ENCODE peak calls at places on chromosomes 1 and 21, in seven cellular contexts. R is dorsolateral prefrontal cortex, U is lower lobe of right lung, A is sigmoid colon, M is right lobe of liver, L is epithelial cell of esophagus, H is HFF-Myc. X is an unnamed sample.

GRCh38 chr1:187275346-187275745 is 446.6 kb downstream of the PLA2G4A start:
- DNase-seq in R (no peak), U (no peak), A (no peak), M (no peak), L (peak; percentile 36), H (no peak), X (no peak)

GRCh38 chr1:242189591-242189990 is 190.7 kb upstream of the MAP1LC3C start:
- DNase-seq in R (no peak), U (no peak), A (no peak), M (no peak), L (no peak), H (no peak), X (no peak)

GRCh38 chr1:58401991-58402390 is 144.5 kb downstream of the OMA1 start:
- DNase-seq in R (no peak), U (no peak), A (no peak), M (no peak), L (no peak), H (no peak), X (no peak)

GRCh38 chr1:19123837-19124236 is 86.2 kb downstream of the UBR4 start:
- DNase-seq in R (no peak), U (no peak), A (no peak), M (no peak), L (no peak), H (no peak), X (no peak)

GRCh38 chr21:31252611-31253010 is 91.5 kb downstream of the TIAM1 start:
- DNase-seq in R (no peak), U (no peak), A (no peak), M (no peak), L (no peak), H (no peak), X (no peak)

GRCh38 chr21:44065428-44065827 is 41.8 kb upstream of the PWP2 start:
- DNase-seq in R (no peak), U (no peak), A (no peak), M (no peak), L (peak; percentile 63), H (no peak), X (peak; percentile 74)

GRCh38 chr1:84726593-84727275 is 36.5 kb upstream of the SSX2IP start:
- DNase-seq in R (no peak), U (no peak), A (no peak), M (no peak), L (peak; percentile 19), H (no peak), X (no peak)

GRCh38 chr1:9724706-9725476 is 73.4 kb downstream of the PIK3CD start:
- DNase-seq in R (peak; percentile 38), U (peak; percentile 80), A (peak; percentile 73), M (no peak), L (peak; percentile 70), H (no peak), X (peak; percentile 67)

GRCh38 chr1:94807742-94808491 is 12.2 kb upstream of the SLC44A3 start:
- DNase-seq in R (no peak), U (no peak), A (no peak), M (no peak), L (no peak), H (no peak), X (no peak)

GRCh38 chr1:88061830-88062177 is 622.3 kb upstream of the PKN2 start:
- DNase-seq in R (no peak), U (no peak), A (no peak), M (no peak), L (no peak), H (no peak), X (no peak)
- TF ChIP-seq CTCF in R (peak; percentile 4), U (peak; percentile 3), A (no peak), M (no peak), L (no peak), H (no peak), X (no peak)

DNA sequence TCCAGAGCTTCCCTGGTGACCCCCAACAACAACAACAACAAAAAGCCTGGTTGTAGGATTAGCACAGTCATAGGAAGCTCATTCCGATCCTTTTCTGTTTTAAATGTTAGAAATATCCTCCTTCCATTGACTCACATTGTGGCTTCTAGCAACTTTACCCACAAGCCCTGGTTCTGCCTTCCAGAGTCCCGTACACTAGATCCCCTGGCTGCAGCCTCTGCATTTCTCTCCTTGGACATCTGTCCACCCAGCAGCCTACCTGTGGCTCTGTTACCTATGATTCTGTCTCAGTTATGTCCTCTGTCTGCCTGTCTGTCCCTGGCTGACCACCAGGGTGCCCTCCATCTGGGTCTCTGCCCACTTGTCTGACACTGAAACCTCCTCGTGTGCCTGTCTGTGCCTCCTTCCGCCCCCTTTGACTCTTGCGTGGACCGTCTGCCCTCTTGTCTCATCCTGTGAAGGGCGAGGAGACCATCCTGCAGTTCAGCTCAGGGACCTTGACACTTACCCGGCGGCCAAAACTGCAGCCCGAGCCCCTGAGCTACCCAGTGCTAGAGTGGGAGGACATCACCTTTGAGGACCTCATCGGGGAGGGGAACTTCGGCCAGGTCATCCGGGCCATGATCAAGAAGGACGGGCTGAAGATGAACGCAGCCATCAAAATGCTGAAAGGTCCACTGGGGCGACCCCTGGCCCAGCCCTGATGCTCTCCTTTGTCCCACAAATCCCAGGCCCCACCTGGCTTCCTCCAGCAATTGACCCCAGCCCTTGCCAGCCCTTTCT is 16.1 kb downstream of the TIE1 start:
- DNase-seq in R (no peak), U (no peak), A (peak; percentile 60), M (peak; percentile 42), L (no peak), H (no peak), X (no peak)
- TF ChIP-seq CTCF in R (no peak), U (peak; percentile 9), A (no peak), M (no peak), L (peak; percentile 14), H (no peak), X (no peak)

GRCh38 chr1:218546314-218546713 is 201.2 kb downstream of the TGFB2 start:
- DNase-seq in R (no peak), U (no peak), A (no peak), M (no peak), L (peak; percentile 17), H (no peak), X (no peak)
- TF ChIP-seq CTCF in R (no peak), U (no peak), A (no peak), M (no peak), L (peak; percentile 46), H (peak; percentile 25), X (no peak)

DNA sequence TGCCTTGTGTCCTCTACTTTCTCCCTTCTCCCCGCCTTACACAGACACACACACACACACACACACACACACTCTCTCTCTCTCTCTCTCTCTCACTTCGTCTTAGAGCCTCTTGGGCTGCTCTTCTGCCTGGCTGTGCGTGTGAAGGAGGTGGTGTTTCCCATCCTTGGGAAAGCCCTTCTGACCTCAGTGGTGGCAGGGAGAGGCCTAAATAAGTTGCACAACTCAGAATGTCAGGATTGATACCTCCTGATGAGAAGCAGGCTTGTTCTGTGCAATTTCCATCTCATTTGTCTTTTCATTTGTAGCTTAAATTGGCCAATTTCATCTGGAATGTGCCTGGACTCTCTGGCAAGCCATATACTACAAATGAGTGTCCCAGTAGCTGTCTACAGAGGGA is 25.0 kb downstream of the LRRN2 start:
- DNase-seq in R (no peak), U (no peak), A (peak; percentile 78), M (no peak), L (no peak), H (no peak), X (no peak)
- TF ChIP-seq CTCF in R (no peak), U (no peak), A (no peak), M (no peak), L (no peak), H (no peak), X (no peak)

X was measured in natural killer cell.